ENCODE peak calls at places on chromosomes 13 and 19, in eight cellular contexts. One of them, this sample, is unnamed.

GRCh38 chr19:48110350-48110966 is at the start of gene PLA2G4C:
- DNase-seq in GM12892: peak
- DNase-seq in anterior cingulate cortex: peak
- DNase-seq in Peyer's patch: peak
- DNase-seq in neural crest cell: peak
- DNase-seq in nephron progenitor cell: peak
- DNase-seq in stimulated activated CD4-positive, alpha-beta T cell treated with anti-CD3 and anti-CD28 coated beads, Interleukin-4, amount 100 ng/mL, for 4 hours: peak
- DNase-seq in mammary epithelial cell: peak
- DNase-seq in this sample: peak

GRCh38 chr19:8663920-8664670 is 33.7 kb downstream of the NFILZ start:
- DNase-seq in stimulated activated CD4-positive, alpha-beta T cell treated with anti-CD3 and anti-CD28 coated beads, Interleukin-4, amount 100 ng/mL, for 4 hours: peak
- DNase-seq in nephron progenitor cell: no peak
- DNase-seq in mammary epithelial cell: no peak
- DNase-seq in Peyer's patch: no peak
- DNase-seq in GM12892: no peak
- DNase-seq in neural crest cell: no peak
- DNase-seq in anterior cingulate cortex: no peak
- DNase-seq in this sample: no peak

GRCh38 chr13:100898431-100898830 is 223.8 kb upstream of the TMTC4 start:
- DNase-seq in mammary epithelial cell: no peak
- DNase-seq in neural crest cell: no peak
- DNase-seq in GM12892: no peak
- DNase-seq in Peyer's patch: no peak
- DNase-seq in nephron progenitor cell: no peak
- DNase-seq in stimulated activated CD4-positive, alpha-beta T cell treated with anti-CD3 and anti-CD28 coated beads, Interleukin-4, amount 100 ng/mL, for 4 hours: no peak
- DNase-seq in anterior cingulate cortex: no peak
- DNase-seq in this sample: no peak

GRCh38 chr13:108662528-108662927 is 33.1 kb downstream of the MYO16 start:
- DNase-seq in Peyer's patch: no peak
- DNase-seq in nephron progenitor cell: no peak
- DNase-seq in neural crest cell: no peak
- DNase-seq in stimulated activated CD4-positive, alpha-beta T cell treated with anti-CD3 and anti-CD28 coated beads, Interleukin-4, amount 100 ng/mL, for 4 hours: no peak
- DNase-seq in mammary epithelial cell: no peak
- DNase-seq in anterior cingulate cortex: no peak
- DNase-seq in GM12892: no peak
- DNase-seq in this sample: no peak

GRCh38 chr19:47284324-47284899 is 9.7 kb downstream of the INAFM1 start:
- DNase-seq in neural crest cell: peak
- DNase-seq in Peyer's patch: no peak
- DNase-seq in GM12892: no peak
- DNase-seq in stimulated activated CD4-positive, alpha-beta T cell treated with anti-CD3 and anti-CD28 coated beads, Interleukin-4, amount 100 ng/mL, for 4 hours: no peak
- DNase-seq in mammary epithelial cell: peak
- DNase-seq in nephron progenitor cell: peak
- DNase-seq in anterior cingulate cortex: no peak
- DNase-seq in this sample: no peak

GRCh38 chr13:23618341-23618740 is 48.1 kb downstream of the TNFRSF19 start:
- DNase-seq in neural crest cell: no peak
- DNase-seq in anterior cingulate cortex: no peak
- DNase-seq in GM12892: no peak
- DNase-seq in mammary epithelial cell: peak
- DNase-seq in nephron progenitor cell: no peak
- DNase-seq in Peyer's patch: no peak
- DNase-seq in stimulated activated CD4-positive, alpha-beta T cell treated with anti-CD3 and anti-CD28 coated beads, Interleukin-4, amount 100 ng/mL, for 4 hours: no peak
- DNase-seq in this sample: no peak

GRCh38 chr13:112959701-112960542 is 9.1 kb upstream of the MCF2L start:
- DNase-seq in anterior cingulate cortex: no peak
- DNase-seq in nephron progenitor cell: no peak
- DNase-seq in mammary epithelial cell: no peak
- DNase-seq in stimulated activated CD4-positive, alpha-beta T cell treated with anti-CD3 and anti-CD28 coated beads, Interleukin-4, amount 100 ng/mL, for 4 hours: no peak
- DNase-seq in neural crest cell: no peak
- DNase-seq in Peyer's patch: no peak
- DNase-seq in GM12892: no peak
- DNase-seq in this sample: no peak

GRCh38 chr13:40179882-40180281 is 486.6 kb downstream of the FOXO1 start:
- DNase-seq in mammary epithelial cell: no peak
- DNase-seq in nephron progenitor cell: no peak
- DNase-seq in stimulated activated CD4-positive, alpha-beta T cell treated with anti-CD3 and anti-CD28 coated beads, Interleukin-4, amount 100 ng/mL, for 4 hours: no peak
- DNase-seq in anterior cingulate cortex: no peak
- DNase-seq in neural crest cell: no peak
- DNase-seq in Peyer's patch: no peak
- DNase-seq in GM12892: no peak
- DNase-seq in this sample: no peak

GRCh38 chr19:801030-801860 is 4.0 kb downstream of the PTBP1 start:
- DNase-seq in Peyer's patch: no peak
- DNase-seq in stimulated activated CD4-positive, alpha-beta T cell treated with anti-CD3 and anti-CD28 coated beads, Interleukin-4, amount 100 ng/mL, for 4 hours: no peak
- DNase-seq in neural crest cell: no peak
- DNase-seq in anterior cingulate cortex: no peak
- DNase-seq in GM12892: no peak
- DNase-seq in nephron progenitor cell: no peak
- DNase-seq in mammary epithelial cell: peak
- DNase-seq in this sample: no peak

GRCh38 chr19:55289117-55289796 is 5.5 kb downstream of the BRSK1 start:
- DNase-seq in neural crest cell: no peak
- DNase-seq in anterior cingulate cortex: no peak
- DNase-seq in Peyer's patch: no peak
- DNase-seq in mammary epithelial cell: no peak
- DNase-seq in nephron progenitor cell: no peak
- DNase-seq in stimulated activated CD4-positive, alpha-beta T cell treated with anti-CD3 and anti-CD28 coated beads, Interleukin-4, amount 100 ng/mL, for 4 hours: no peak
- DNase-seq in GM12892: no peak
- DNase-seq in this sample: no peak

GRCh38 chr13:114142640-114143490 is 10.4 kb upstream of the RASA3 start:
- DNase-seq in anterior cingulate cortex: no peak
- DNase-seq in GM12892: no peak
- DNase-seq in stimulated activated CD4-positive, alpha-beta T cell treated with anti-CD3 and anti-CD28 coated beads, Interleukin-4, amount 100 ng/mL, for 4 hours: no peak
- DNase-seq in Peyer's patch: peak
- DNase-seq in mammary epithelial cell: no peak
- DNase-seq in neural crest cell: no peak
- DNase-seq in nephron progenitor cell: no peak
- DNase-seq in this sample: no peak

GRCh38 chr19:12668937-12669271 is 2.3 kb downstream of the WDR83 start:
- DNase-seq in stimulated activated CD4-positive, alpha-beta T cell treated with anti-CD3 and anti-CD28 coated beads, Interleukin-4, amount 100 ng/mL, for 4 hours: peak
- DNase-seq in Peyer's patch: no peak
- DNase-seq in GM12892: no peak
- DNase-seq in mammary epithelial cell: peak
- DNase-seq in nephron progenitor cell: peak
- DNase-seq in anterior cingulate cortex: peak
- DNase-seq in neural crest cell: no peak
- DNase-seq in this sample: no peak

GRCh38 chr13:30585748-30586262 is 31.9 kb upstream of the USPL1 start:
- DNase-seq in neural crest cell: no peak
- DNase-seq in GM12892: no peak
- DNase-seq in anterior cingulate cortex: no peak
- DNase-seq in mammary epithelial cell: no peak
- DNase-seq in nephron progenitor cell: no peak
- DNase-seq in Peyer's patch: no peak
- DNase-seq in stimulated activated CD4-positive, alpha-beta T cell treated with anti-CD3 and anti-CD28 coated beads, Interleukin-4, amount 100 ng/mL, for 4 hours: no peak
- DNase-seq in this sample: no peak

GRCh38 chr19:52200044-52200443 is 10.2 kb downstream of the PPP2R1A start:
- DNase-seq in GM12892: no peak
- DNase-seq in anterior cingulate cortex: no peak
- DNase-seq in nephron progenitor cell: no peak
- DNase-seq in stimulated activated CD4-positive, alpha-beta T cell treated with anti-CD3 and anti-CD28 coated beads, Interleukin-4, amount 100 ng/mL, for 4 hours: no peak
- DNase-seq in neural crest cell: no peak
- DNase-seq in Peyer's patch: no peak
- DNase-seq in mammary epithelial cell: peak
- DNase-seq in this sample: no peak

GRCh38 chr13:46535822-46536221 is 17.1 kb upstream of the LRCH1 start:
- DNase-seq in nephron progenitor cell: no peak
- DNase-seq in GM12892: no peak
- DNase-seq in stimulated activated CD4-positive, alpha-beta T cell treated with anti-CD3 and anti-CD28 coated beads, Interleukin-4, amount 100 ng/mL, for 4 hours: no peak
- DNase-seq in anterior cingulate cortex: no peak
- DNase-seq in Peyer's patch: no peak
- DNase-seq in neural crest cell: no peak
- DNase-seq in mammary epithelial cell: no peak
- DNase-seq in this sample: no peak

GRCh38 chr19:29060833-29061364 is 152.1 kb downstream of the UQCRFS1 start:
- DNase-seq in anterior cingulate cortex: no peak
- DNase-seq in Peyer's patch: no peak
- DNase-seq in GM12892: no peak
- DNase-seq in nephron progenitor cell: no peak
- DNase-seq in neural crest cell: no peak
- DNase-seq in mammary epithelial cell: no peak
- DNase-seq in stimulated activated CD4-positive, alpha-beta T cell treated with anti-CD3 and anti-CD28 coated beads, Interleukin-4, amount 100 ng/mL, for 4 hours: no peak
- DNase-seq in this sample: no peak

GRCh38 chr19:5805465-5806132 is 732 bp downstream of the NRTN start:
- DNase-seq in nephron progenitor cell: peak
- DNase-seq in Peyer's patch: peak
- DNase-seq in stimulated activated CD4-positive, alpha-beta T cell treated with anti-CD3 and anti-CD28 coated beads, Interleukin-4, amount 100 ng/mL, for 4 hours: peak
- DNase-seq in GM12892: peak
- DNase-seq in anterior cingulate cortex: no peak
- DNase-seq in neural crest cell: peak
- DNase-seq in mammary epithelial cell: peak
- DNase-seq in this sample: no peak

GRCh38 chr19:30029721-30030510 is 87.9 kb downstream of the URI1 start:
- DNase-seq in stimulated activated CD4-positive, alpha-beta T cell treated with anti-CD3 and anti-CD28 coated beads, Interleukin-4, amount 100 ng/mL, for 4 hours: no peak
- DNase-seq in Peyer's patch: no peak
- DNase-seq in mammary epithelial cell: peak
- DNase-seq in anterior cingulate cortex: no peak
- DNase-seq in GM12892: no peak
- DNase-seq in neural crest cell: no peak
- DNase-seq in nephron progenitor cell: no peak
- DNase-seq in this sample: no peak